ENCODE peak calls at places on chromosome 7, in nine cellular contexts. One of them, this sample, is unnamed.
A peak's percentile ranks its signal among the peaks of the same experiment; 100 is the strongest.

GRCh38 chr7:116236020-116236630 is 25.8 kb downstream of the TES start:
- DNase-seq in gastrocnemius medialis: peak; percentile 16
- DNase-seq in thyroid gland: peak; percentile 63
- DNase-seq in body of pancreas: peak; percentile 56
- DNase-seq in tibial nerve: peak; percentile 90
- DNase-seq in H1: no peak
- DNase-seq in upper lobe of left lung: peak; percentile 42
- DNase-seq in esophagus squamous epithelium: no peak
- DNase-seq in IMR-90: peak; percentile 65
- DNase-seq in this sample: no peak

GRCh38 chr7:16494551-16494950 is 29.0 kb upstream of the SOSTDC1 start:
- DNase-seq in gastrocnemius medialis: no peak
- DNase-seq in thyroid gland: no peak
- DNase-seq in body of pancreas: no peak
- DNase-seq in tibial nerve: no peak
- DNase-seq in H1: no peak
- DNase-seq in upper lobe of left lung: no peak
- DNase-seq in esophagus squamous epithelium: no peak
- DNase-seq in IMR-90: no peak
- DNase-seq in this sample: no peak

GRCh38 chr7:139583826-139584553 is 60.5 kb downstream of the CLEC2L start:
- DNase-seq in gastrocnemius medialis: no peak
- DNase-seq in thyroid gland: no peak
- DNase-seq in body of pancreas: no peak
- DNase-seq in tibial nerve: no peak
- DNase-seq in H1: peak; percentile 42
- DNase-seq in upper lobe of left lung: no peak
- DNase-seq in esophagus squamous epithelium: no peak
- DNase-seq in IMR-90: no peak
- DNase-seq in this sample: peak; percentile 62

GRCh38 chr7:112419543-112420130 is 30.6 kb upstream of the IFRD1 start:
- DNase-seq in gastrocnemius medialis: no peak
- DNase-seq in thyroid gland: no peak
- DNase-seq in body of pancreas: no peak
- DNase-seq in tibial nerve: no peak
- DNase-seq in H1: no peak
- DNase-seq in upper lobe of left lung: no peak
- DNase-seq in esophagus squamous epithelium: no peak
- DNase-seq in IMR-90: no peak
- DNase-seq in this sample: no peak

GRCh38 chr7:73980206-73980605 is 47.8 kb upstream of the ELN start:
- DNase-seq in gastrocnemius medialis: no peak
- DNase-seq in thyroid gland: no peak
- DNase-seq in body of pancreas: no peak
- DNase-seq in tibial nerve: no peak
- DNase-seq in H1: no peak
- DNase-seq in upper lobe of left lung: no peak
- DNase-seq in esophagus squamous epithelium: no peak
- DNase-seq in IMR-90: no peak
- DNase-seq in this sample: no peak

GRCh38 chr7:36216063-36216684 is 63.1 kb downstream of the EEPD1 start:
- DNase-seq in gastrocnemius medialis: peak; percentile 69
- DNase-seq in thyroid gland: peak; percentile 29
- DNase-seq in body of pancreas: no peak
- DNase-seq in tibial nerve: no peak
- DNase-seq in H1: no peak
- DNase-seq in upper lobe of left lung: peak; percentile 38
- DNase-seq in esophagus squamous epithelium: no peak
- DNase-seq in IMR-90: peak; percentile 84
- DNase-seq in this sample: peak; percentile 55

GRCh38 chr7:36487756-36488336 is 98.2 kb downstream of the ANLN start:
- DNase-seq in gastrocnemius medialis: no peak
- DNase-seq in thyroid gland: no peak
- DNase-seq in body of pancreas: peak; percentile 42
- DNase-seq in tibial nerve: peak; percentile 52
- DNase-seq in H1: no peak
- DNase-seq in upper lobe of left lung: no peak
- DNase-seq in esophagus squamous epithelium: no peak
- DNase-seq in IMR-90: peak; percentile 68
- DNase-seq in this sample: no peak

GRCh38 chr7:79401254-79401653 is 52.2 kb downstream of the MAGI2 start:
- DNase-seq in gastrocnemius medialis: no peak
- DNase-seq in thyroid gland: no peak
- DNase-seq in body of pancreas: no peak
- DNase-seq in tibial nerve: no peak
- DNase-seq in H1: no peak
- DNase-seq in upper lobe of left lung: no peak
- DNase-seq in esophagus squamous epithelium: no peak
- DNase-seq in IMR-90: no peak
- DNase-seq in this sample: no peak

GRCh38 chr7:55060085-55060484 is 41.3 kb downstream of the EGFR start:
- DNase-seq in gastrocnemius medialis: no peak
- DNase-seq in thyroid gland: no peak
- DNase-seq in body of pancreas: no peak
- DNase-seq in tibial nerve: no peak
- DNase-seq in H1: no peak
- DNase-seq in upper lobe of left lung: no peak
- DNase-seq in esophagus squamous epithelium: no peak
- DNase-seq in IMR-90: no peak
- DNase-seq in this sample: no peak

GRCh38 chr7:133950856-133951255 is 176.3 kb upstream of the LRGUK start:
- DNase-seq in gastrocnemius medialis: no peak
- DNase-seq in thyroid gland: no peak
- DNase-seq in body of pancreas: no peak
- DNase-seq in tibial nerve: no peak
- DNase-seq in H1: no peak
- DNase-seq in upper lobe of left lung: no peak
- DNase-seq in esophagus squamous epithelium: no peak
- DNase-seq in IMR-90: no peak
- DNase-seq in this sample: no peak

GRCh38 chr7:106089647-106090046 is 22.5 kb downstream of the SYPL1 start:
- DNase-seq in gastrocnemius medialis: no peak
- DNase-seq in thyroid gland: no peak
- DNase-seq in body of pancreas: no peak
- DNase-seq in tibial nerve: no peak
- DNase-seq in H1: no peak
- DNase-seq in upper lobe of left lung: no peak
- DNase-seq in esophagus squamous epithelium: no peak
- DNase-seq in IMR-90: no peak
- DNase-seq in this sample: no peak

GRCh38 chr7:13042605-13043236 is 355.3 kb downstream of the ARL4A start:
- DNase-seq in gastrocnemius medialis: no peak
- DNase-seq in thyroid gland: no peak
- DNase-seq in body of pancreas: no peak
- DNase-seq in tibial nerve: no peak
- DNase-seq in H1: no peak
- DNase-seq in upper lobe of left lung: no peak
- DNase-seq in esophagus squamous epithelium: no peak
- DNase-seq in IMR-90: peak; percentile 42
- DNase-seq in this sample: no peak

GRCh38 chr7:128347573-128348147 is 4.0 kb upstream of the RBM28 start:
- DNase-seq in gastrocnemius medialis: no peak
- DNase-seq in thyroid gland: peak; percentile 55
- DNase-seq in body of pancreas: peak; percentile 34
- DNase-seq in tibial nerve: peak; percentile 27
- DNase-seq in H1: peak; percentile 61
- DNase-seq in upper lobe of left lung: peak; percentile 47
- DNase-seq in esophagus squamous epithelium: no peak
- DNase-seq in IMR-90: peak; percentile 45
- DNase-seq in this sample: no peak

GRCh38 chr7:34165927-34166550 is 260.7 kb downstream of the BMPER start:
- DNase-seq in gastrocnemius medialis: no peak
- DNase-seq in thyroid gland: no peak
- DNase-seq in body of pancreas: no peak
- DNase-seq in tibial nerve: no peak
- DNase-seq in H1: no peak
- DNase-seq in upper lobe of left lung: no peak
- DNase-seq in esophagus squamous epithelium: no peak
- DNase-seq in IMR-90: peak; percentile 60
- DNase-seq in this sample: no peak

GRCh38 chr7:134031835-134032617 is 95.1 kb upstream of the LRGUK start:
- DNase-seq in gastrocnemius medialis: no peak
- DNase-seq in thyroid gland: no peak
- DNase-seq in body of pancreas: no peak
- DNase-seq in tibial nerve: no peak
- DNase-seq in H1: no peak
- DNase-seq in upper lobe of left lung: no peak
- DNase-seq in esophagus squamous epithelium: no peak
- DNase-seq in IMR-90: peak; percentile 4
- DNase-seq in this sample: no peak

DNA sequence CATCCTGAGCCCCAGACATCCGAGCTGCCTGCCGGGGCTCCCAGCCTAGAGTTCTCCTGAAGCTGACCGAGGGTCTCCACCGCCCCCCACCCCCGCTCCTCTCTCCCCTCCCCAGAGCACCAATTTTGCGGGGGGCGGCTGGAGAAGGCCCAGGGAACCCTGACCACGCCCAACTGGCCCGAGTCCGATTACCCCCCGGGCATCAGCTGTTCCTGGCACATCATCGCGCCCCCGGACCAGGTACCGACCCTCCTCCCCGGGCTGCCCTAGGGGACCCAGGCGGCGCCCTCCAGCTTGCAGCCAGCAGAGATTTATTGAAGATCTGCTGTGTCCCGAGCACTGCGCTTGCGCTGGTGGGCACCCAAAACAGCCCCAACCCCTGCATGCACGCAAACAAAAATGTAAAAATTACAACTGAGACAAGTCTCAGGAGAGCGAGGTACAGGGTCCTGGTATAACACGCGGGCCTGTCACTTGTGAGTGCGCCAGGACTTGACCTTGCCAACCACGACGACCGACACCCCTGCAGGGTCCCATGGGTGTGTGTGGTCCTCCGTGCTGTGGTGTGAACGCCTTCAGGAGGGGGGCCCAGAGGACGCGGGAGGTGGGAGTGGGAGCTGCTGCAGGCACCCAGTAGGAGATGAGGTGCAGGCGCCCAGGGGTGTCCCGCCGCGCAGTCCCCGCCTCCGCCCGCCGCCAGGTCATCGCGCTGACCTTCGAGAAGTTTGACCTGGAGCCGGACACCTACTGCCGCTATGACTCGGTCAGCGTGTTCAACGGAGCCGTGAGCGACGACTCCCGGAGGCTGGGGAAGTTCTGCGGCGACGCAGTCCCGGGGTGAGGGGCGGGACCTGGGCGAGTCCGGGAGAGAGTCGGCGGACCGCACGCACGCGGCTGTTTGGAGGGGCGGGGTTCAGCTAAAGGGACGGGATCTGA is 3.1 kb downstream of the PCOLCE start:
- DNase-seq in gastrocnemius medialis: no peak
- DNase-seq in thyroid gland: peak; percentile 59
- DNase-seq in body of pancreas: peak; percentile 38
- DNase-seq in tibial nerve: no peak
- DNase-seq in H1: peak; percentile 79
- DNase-seq in upper lobe of left lung: peak; percentile 62
- DNase-seq in esophagus squamous epithelium: no peak
- DNase-seq in IMR-90: no peak
- DNase-seq in this sample: no peak
- TF ChIP-seq POLR2A in gastrocnemius medialis: no peak
- TF ChIP-seq POLR2A in thyroid gland: no peak
- TF ChIP-seq POLR2A in body of pancreas: no peak
- TF ChIP-seq POLR2A in tibial nerve: no peak
- TF ChIP-seq POLR2A in H1: no peak
- TF ChIP-seq POLR2A in upper lobe of left lung: no peak
- TF ChIP-seq POLR2A in esophagus squamous epithelium: no peak
- TF ChIP-seq POLR2A in IMR-90: no peak
- TF ChIP-seq POLR2A in this sample: no peak

DNA sequence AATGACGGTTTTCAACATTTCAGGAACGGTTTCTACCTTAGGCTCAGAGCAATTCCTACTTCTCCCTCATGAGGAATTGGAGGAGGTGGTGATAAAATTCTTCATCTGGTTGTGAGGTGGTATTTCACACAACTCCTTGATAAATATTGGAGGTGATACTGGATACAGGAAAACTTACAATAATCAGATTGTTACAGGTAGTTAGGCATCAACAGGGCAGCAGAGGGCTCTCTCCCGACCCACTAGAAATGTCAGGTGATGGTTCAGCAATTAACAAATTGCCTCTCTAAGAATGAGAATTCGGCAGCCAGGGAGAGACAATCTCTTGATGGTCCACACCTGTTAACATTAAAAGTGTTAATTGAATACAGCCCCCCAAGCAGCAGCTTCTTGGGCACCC is 22.6 kb downstream of the ZNF786 start:
- DNase-seq in gastrocnemius medialis: no peak
- DNase-seq in thyroid gland: no peak
- DNase-seq in body of pancreas: no peak
- DNase-seq in tibial nerve: no peak
- DNase-seq in H1: no peak
- DNase-seq in upper lobe of left lung: no peak
- DNase-seq in esophagus squamous epithelium: no peak
- DNase-seq in IMR-90: no peak
- DNase-seq in this sample: no peak
- TF ChIP-seq CTCF in gastrocnemius medialis: no peak
- TF ChIP-seq CTCF in thyroid gland: no peak
- TF ChIP-seq CTCF in body of pancreas: peak; percentile 3
- TF ChIP-seq CTCF in tibial nerve: no peak
- TF ChIP-seq CTCF in H1: no peak
- TF ChIP-seq CTCF in upper lobe of left lung: no peak
- TF ChIP-seq CTCF in esophagus squamous epithelium: no peak
- TF ChIP-seq CTCF in IMR-90: no peak
- TF ChIP-seq CTCF in this sample: no peak

DNA sequence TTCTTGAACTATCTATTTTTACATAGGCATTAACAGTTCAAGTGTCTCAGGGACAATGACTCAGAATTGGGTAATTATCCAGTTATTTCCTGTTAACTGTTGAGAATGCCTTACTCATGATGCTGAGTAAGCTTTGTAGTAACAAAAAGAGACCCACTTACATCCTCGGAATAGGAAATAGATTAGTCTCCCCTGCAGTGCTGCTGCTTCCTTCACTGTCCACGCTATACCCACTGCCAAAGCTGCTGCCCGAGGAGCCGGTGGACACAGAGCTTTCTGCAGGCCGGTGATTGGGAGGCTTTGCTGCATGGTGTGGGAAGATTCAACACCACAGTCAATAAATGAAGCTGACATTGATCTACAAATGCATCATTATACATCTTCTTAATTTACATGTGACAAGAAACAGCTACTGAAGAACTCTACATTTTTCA is 357.1 kb downstream of the PCLO start:
- DNase-seq in gastrocnemius medialis: no peak
- DNase-seq in thyroid gland: no peak
- DNase-seq in body of pancreas: no peak
- DNase-seq in tibial nerve: no peak
- DNase-seq in H1: no peak
- DNase-seq in upper lobe of left lung: no peak
- DNase-seq in esophagus squamous epithelium: no peak
- DNase-seq in IMR-90: peak; percentile 95
- DNase-seq in this sample: no peak
- H3K4me3 ChIP-seq in gastrocnemius medialis: no peak overlapping the region
- H3K4me3 ChIP-seq in thyroid gland: no peak overlapping the region
- H3K4me3 ChIP-seq in body of pancreas: no peak overlapping the region
- H3K4me3 ChIP-seq in tibial nerve: no peak overlapping the region
- H3K4me3 ChIP-seq in H1: no peak overlapping the region
- H3K4me3 ChIP-seq in upper lobe of left lung: no peak overlapping the region
- H3K4me3 ChIP-seq in esophagus squamous epithelium: no peak overlapping the region
- H3K4me3 ChIP-seq in IMR-90: peak overlapping the region; percentile 45
- H3K4me3 ChIP-seq in this sample: no peak overlapping the region

DNA sequence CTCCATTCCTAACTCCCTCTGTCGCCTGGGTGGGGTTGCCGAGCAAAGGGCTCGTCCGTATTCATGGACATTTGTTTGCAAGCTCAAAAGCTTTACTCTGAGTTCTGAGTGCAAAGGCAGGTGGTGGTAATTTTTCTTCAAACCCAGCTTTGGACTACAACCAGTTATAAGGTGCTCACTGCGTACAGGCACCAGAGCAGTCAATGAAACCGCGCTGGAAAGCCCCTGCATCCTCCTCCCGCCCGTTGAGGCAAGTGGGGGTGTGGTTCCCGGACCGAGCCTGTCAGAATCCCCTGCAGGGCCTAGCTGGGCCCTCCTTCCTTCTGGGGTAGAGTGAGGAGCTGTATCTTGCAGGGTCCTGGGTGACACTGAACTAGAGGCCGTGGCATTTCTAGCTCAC is 22.3 kb downstream of the AMZ1 start:
- DNase-seq in gastrocnemius medialis: no peak
- DNase-seq in thyroid gland: no peak
- DNase-seq in body of pancreas: no peak
- DNase-seq in tibial nerve: no peak
- DNase-seq in H1: no peak
- DNase-seq in upper lobe of left lung: no peak
- DNase-seq in esophagus squamous epithelium: no peak
- DNase-seq in IMR-90: no peak
- DNase-seq in this sample: no peak
- TF ChIP-seq POLR2A in gastrocnemius medialis: no peak
- TF ChIP-seq POLR2A in thyroid gland: no peak
- TF ChIP-seq POLR2A in body of pancreas: no peak
- TF ChIP-seq POLR2A in tibial nerve: no peak
- TF ChIP-seq POLR2A in H1: no peak
- TF ChIP-seq POLR2A in upper lobe of left lung: no peak
- TF ChIP-seq POLR2A in esophagus squamous epithelium: no peak
- TF ChIP-seq POLR2A in IMR-90: no peak
- TF ChIP-seq POLR2A in this sample: no peak